ENCODE peak calls at places on chromosomes 2 and 18, in four cellular contexts. V is A549, T is GM12878, Z is IMR-90. Y is an unnamed sample.

GRCh38 chr2:9951272-9951521 is 296 bp upstream of the GRHL1 start:
- DNase-seq in V (no peak), Z (no peak), T (no peak), Y (no peak)

GRCh38 chr2:67313536-67313935 is 83.6 kb upstream of the ETAA1 start:
- DNase-seq in Z (no peak), T (no peak), V (no peak), Y (no peak)

GRCh38 chr2:197838036-197838435 is 33.6 kb downstream of the PLCL1 start:
- DNase-seq in T (peak), V (no peak), Z (peak), Y (no peak)

GRCh38 chr2:219073413-219074129 is 12.8 kb upstream of the IHH start:
- DNase-seq in T (no peak), Z (peak), V (peak), Y (peak)

GRCh38 chr2:7182525-7182924 is 265.3 kb downstream of the RNF144A start:
- DNase-seq in V (no peak), Z (no peak), T (no peak), Y (no peak)

GRCh38 chr18:36316246-36316645 is 18.7 kb downstream of the FHOD3 start:
- DNase-seq in V (no peak), Z (no peak), T (no peak), Y (no peak)

GRCh38 chr2:128732976-128733431 is 414.3 kb upstream of the HS6ST1 start:
- DNase-seq in Z (peak), V (no peak), T (no peak), Y (no peak)

GRCh38 chr18:58390399-58390798 is 238.5 kb downstream of the ALPK2 start:
- DNase-seq in V (no peak), T (no peak), Z (no peak), Y (peak)

GRCh38 chr2:16625201-16625729 is 40.4 kb downstream of the CYRIA start:
- DNase-seq in V (no peak), Z (no peak), T (no peak), Y (no peak)

GRCh38 chr18:54822872-54823845 is 5.1 kb upstream of the RAB27B start:
- DNase-seq in T (no peak), Z (peak), V (peak), Y (no peak)

GRCh38 chr2:186771850-186772463 is 77.0 kb downstream of the ZSWIM2 start:
- DNase-seq in V (no peak), Z (no peak), T (no peak), Y (no peak)

GRCh38 chr2:15177103-15177502 is 384.0 kb downstream of the NBAS start:
- DNase-seq in T (peak), V (no peak), Z (peak), Y (no peak)

GRCh38 chr2:114020668-114021067 is 130.8 kb downstream of the ACTR3 start:
- DNase-seq in T (no peak), V (no peak), Z (no peak), Y (no peak)
- TF ChIP-seq BHLHE40 in T (no peak), V (no peak), Z (no peak), Y (no peak)

DNA sequence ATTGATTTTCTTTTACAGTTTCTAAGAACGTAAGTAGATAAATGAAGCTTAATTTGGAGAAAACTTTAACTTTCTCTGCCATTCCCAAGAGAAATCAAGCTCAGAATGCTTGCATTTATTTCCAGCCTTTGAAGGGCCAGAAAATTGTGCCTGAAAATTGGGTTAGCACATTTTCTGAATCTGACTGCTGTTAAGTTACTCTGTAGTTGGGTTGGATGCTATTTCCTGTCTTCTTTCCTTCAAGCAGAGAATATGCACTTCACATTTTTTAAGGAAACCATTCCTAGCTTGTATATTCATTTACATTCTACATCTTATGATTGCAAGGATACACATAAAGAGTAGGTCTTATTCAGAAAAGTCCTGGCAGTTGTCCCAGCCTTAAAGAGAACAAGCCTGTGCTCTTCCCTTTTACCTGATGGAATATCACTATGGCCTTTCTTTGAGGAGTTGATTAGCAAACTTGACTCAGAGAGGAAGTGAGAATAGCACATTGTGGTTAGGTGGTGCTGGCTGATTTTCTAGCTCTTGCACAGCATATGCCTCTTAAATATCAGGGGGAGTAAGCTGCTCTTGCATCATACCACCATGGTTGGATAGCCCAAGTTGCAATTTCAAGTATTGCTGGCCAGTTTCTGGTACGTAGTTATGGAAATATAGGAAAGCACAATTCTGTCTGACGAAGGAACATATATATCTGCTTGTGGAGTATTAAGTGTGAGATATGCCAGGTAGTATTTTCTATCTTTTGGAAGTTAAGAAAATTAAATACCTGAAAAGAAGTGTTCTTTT is 133.7 kb downstream of the COMMD1 start:
- DNase-seq in V (no peak), T (peak), Z (peak), Y (no peak)
- TF ChIP-seq BHLHE40 in V (no peak), T (peak), Z (no peak), Y (no peak)

DNA sequence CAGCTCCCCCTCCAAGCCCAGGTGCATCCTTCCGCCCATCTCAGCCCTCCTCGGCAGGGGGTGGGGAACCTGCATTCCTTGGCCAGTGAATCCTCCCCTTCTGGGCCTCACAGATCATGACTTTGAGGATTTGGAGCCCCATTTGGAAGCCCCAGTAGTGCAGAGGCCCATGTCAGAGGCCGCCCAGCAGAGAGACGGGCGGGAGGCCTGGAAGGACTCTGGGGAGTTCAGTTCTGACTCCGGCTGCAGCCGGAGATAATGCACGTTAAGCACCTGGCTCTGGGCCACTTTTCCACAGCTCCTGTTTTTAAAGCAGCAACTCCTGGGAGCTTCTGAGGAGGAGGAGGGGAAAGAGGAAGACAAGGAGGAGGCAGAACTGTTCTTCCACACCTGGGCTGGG is 14.9 kb downstream of the ATOH8 start:
- DNase-seq in V (no peak), Z (no peak), T (no peak), Y (no peak)
- TF ChIP-seq BHLHE40 in V (no peak), Z (no peak), T (no peak), Y (no peak)

GRCh38 chr18:23131693-23132319 is 3.5 kb upstream of the CABLES1 start:
- DNase-seq in V (peak), T (peak), Z (peak), Y (peak)
- TF ChIP-seq BHLHE40 in V (no peak), T (no peak), Z (no peak), Y (no peak)

Y was measured in HEK293T.